ENCODE peak calls at places on chromosomes 1 and 21, in five cellular contexts. E, C, L, A and Y are unnamed samples.
A peak's percentile ranks its signal among the peaks of the same experiment; 100 is the strongest.

GRCh38 chr1:157966034-157966671 is 27.3 kb upstream of the KIRREL1 start:
- DNase-seq in L (peak; percentile 64), E (no peak), A (no peak), C (no peak), Y (no peak)

GRCh38 chr1:23914921-23915320 is 1.8 kb upstream of the CNR2 start:
- DNase-seq in L (no peak), A (no peak), C (no peak), E (no peak), Y (no peak)

GRCh38 chr1:101929343-101929742 is 67.4 kb downstream of the OLFM3 start:
- DNase-seq in E (no peak), A (no peak), L (no peak), C (no peak), Y (no peak)

GRCh38 chr21:42401164-42401563 is 2.5 kb upstream of the UBASH3A start:
- DNase-seq in L (no peak), E (no peak), A (no peak), C (no peak), Y (no peak)

GRCh38 chr1:160260436-160261382 is 1.6 kb downstream of the DCAF8 start:
- DNase-seq in E (no peak), C (peak; percentile 85), L (peak; percentile 73), A (no peak), Y (peak; percentile 75)

GRCh38 chr1:164651378-164651951 is 92.5 kb downstream of the PBX1 start:
- DNase-seq in L (no peak), C (no peak), A (no peak), E (no peak), Y (no peak)

GRCh38 chr1:107003972-107004371 is 52.5 kb upstream of the PRMT6 start:
- DNase-seq in E (no peak), L (no peak), C (no peak), A (no peak), Y (no peak)

GRCh38 chr1:101484896-101485412 is 248.1 kb downstream of the S1PR1 start:
- DNase-seq in A (no peak), E (no peak), L (no peak), C (no peak), Y (no peak)

GRCh38 chr1:241610056-241610815 is 29.9 kb downstream of the CHML start:
- DNase-seq in A (no peak), E (no peak), L (no peak), C (no peak), Y (no peak)

GRCh38 chr1:215749423-215749822 is 182.3 kb downstream of the KCTD3 start:
- DNase-seq in A (no peak), L (peak; percentile 84), E (no peak), C (peak; percentile 21), Y (peak; percentile 54)

GRCh38 chr21:16811011-16811410 is 701.8 kb upstream of the CXADR start:
- DNase-seq in L (no peak), C (peak; percentile 11), A (no peak), E (no peak), Y (no peak)

GRCh38 chr1:89065077-89065868 is at the start of gene GBP1:
- DNase-seq in L (peak; percentile 68), A (no peak), C (peak; percentile 64), E (no peak), Y (peak; percentile 68)

GRCh38 chr1:203320546-203321272 is 15.4 kb downstream of the BTG2 start:
- DNase-seq in E (no peak), A (no peak), L (peak; percentile 35), C (no peak), Y (no peak)

GRCh38 chr1:25875154-25875855 is at the start of gene PAQR7:
- DNase-seq in L (peak; percentile 67), A (peak; percentile 78), C (no peak), E (peak; percentile 80), Y (no peak)

GRCh38 chr1:169234780-169235179 is 128.3 kb downstream of the ATP1B1 start:
- DNase-seq in L (no peak), E (no peak), A (no peak), C (no peak), Y (no peak)

GRCh38 chr21:43826623-43826974 is 37.2 kb downstream of the RRP1 start:
- DNase-seq in L (no peak), E (no peak), C (no peak), A (no peak), Y (no peak)

GRCh38 chr21:43825610-43825935 is 36.2 kb downstream of the RRP1 start:
- DNase-seq in C (no peak), A (no peak), L (no peak), E (no peak), Y (no peak)

GRCh38 chr21:43827015-43827611 is 37.7 kb downstream of the RRP1 start:
- DNase-seq in C (peak; percentile 17), E (no peak), L (peak; percentile 80), A (no peak), Y (no peak)

GRCh38 chr21:43824883-43825609 is 35.7 kb downstream of the RRP1 start:
- DNase-seq in A (no peak), L (no peak), E (no peak), C (no peak), Y (no peak)

GRCh38 chr21:43825936-43826622 is 36.7 kb downstream of the RRP1 start:
- DNase-seq in C (no peak), E (no peak), A (no peak), L (no peak), Y (no peak)
- TF ChIP-seq CTCF in C (peak; percentile 13), E (peak; percentile 53), A (no peak), L (no peak), Y (peak; percentile 39)

DNA sequence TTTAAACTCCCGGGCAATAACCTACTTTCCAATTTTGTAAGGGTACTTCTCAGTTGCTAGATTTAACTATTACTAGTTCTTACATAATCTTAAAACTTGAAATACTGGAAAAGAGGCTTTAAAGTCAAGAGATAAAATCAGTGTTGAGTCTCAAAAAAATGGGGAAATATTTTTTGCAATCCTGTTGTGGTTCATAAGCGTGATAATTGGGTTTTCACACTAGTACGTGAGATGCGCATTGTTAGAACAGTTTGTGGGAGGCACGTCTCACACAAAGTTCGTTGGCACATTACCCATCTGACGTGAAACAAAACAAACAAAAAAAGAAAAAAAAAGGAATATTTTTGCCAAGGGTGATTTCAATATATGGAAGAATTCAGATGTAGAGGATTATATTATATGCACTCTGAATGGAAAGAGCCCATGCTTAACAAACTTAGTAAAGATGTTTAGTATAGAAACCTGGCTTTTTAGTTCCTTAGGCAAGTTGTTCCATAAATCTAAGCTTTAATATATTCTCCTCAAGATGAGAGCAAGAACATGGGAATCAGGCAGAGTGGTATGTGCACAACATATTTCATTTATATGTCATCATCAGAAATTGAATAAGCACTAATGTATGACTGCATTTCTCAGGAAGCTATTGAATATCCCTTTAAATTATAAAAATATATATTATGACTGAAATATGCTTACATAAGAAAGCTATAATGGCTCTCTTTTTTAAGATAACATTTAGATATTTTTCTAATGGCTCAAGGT is 73.9 kb upstream of the TNFSF4 start:
- DNase-seq in C (no peak), A (no peak), E (no peak), L (no peak), Y (no peak)
- TF ChIP-seq CTCF in C (no peak), A (no peak), E (no peak), L (no peak), Y (no peak)

DNA sequence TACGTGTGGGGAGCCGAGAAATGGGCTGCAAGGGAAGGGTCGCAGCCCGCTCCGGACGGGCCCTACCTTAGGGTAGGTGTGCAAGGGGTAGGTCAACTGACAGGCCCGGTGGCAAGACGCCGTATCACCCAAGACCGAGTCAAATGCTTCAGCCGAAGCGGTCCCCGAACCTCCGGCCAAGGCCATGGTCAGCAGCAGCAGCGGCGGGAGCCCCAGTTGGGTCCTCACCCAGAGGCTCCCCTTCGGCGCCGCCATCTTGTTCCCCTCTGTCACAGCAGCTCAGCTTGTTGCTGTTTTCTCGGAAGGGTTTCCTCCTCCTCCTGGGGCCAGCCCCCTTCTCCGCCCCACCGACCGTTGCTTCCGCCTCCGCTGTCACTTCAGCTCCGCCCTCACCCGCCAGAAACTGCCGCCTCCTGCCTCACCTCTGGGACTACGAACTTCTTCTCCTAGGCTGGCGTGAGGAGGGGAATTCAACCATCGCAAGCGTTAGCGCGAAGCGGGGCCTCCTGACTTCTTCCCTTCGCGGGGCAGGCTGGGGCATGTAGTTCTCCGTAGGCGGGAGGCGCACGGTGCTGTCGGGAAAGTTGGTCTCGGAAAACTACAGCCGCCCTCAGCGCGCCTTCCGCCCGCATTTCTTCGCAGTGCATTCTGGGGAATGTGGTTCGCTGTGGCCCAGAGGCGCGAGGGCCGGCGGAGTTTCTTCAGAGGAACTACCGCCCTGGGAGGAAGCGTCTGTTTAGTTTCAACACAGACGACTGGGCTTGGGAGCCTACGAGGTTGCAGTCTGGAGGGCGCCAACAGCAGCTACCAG is at the start of the genes TCEANC2 and TMEM59:
- DNase-seq in E (peak; percentile 98), A (peak; percentile 97), L (peak; percentile 99), C (peak; percentile 96), Y (peak; percentile 98)
- TF ChIP-seq CTCF in E (no peak), A (no peak), L (no peak), C (no peak), Y (no peak)

GRCh38 chr1:232981161-232981560 is 30.8 kb downstream of the NTPCR start:
- DNase-seq in C (no peak), L (no peak), E (no peak), A (no peak), Y (no peak)
- TF ChIP-seq CTCF in C (no peak), L (no peak), E (no peak), A (no peak), Y (no peak)

GRCh38 chr21:32562426-32562825 is 22.9 kb downstream of the TCP10L start:
- DNase-seq in L (peak; percentile 71), C (peak; percentile 72), E (no peak), A (no peak), Y (peak; percentile 57)
- TF ChIP-seq CTCF in L (peak; percentile 76), C (peak; percentile 76), E (peak; percentile 47), A (no peak), Y (peak; percentile 66)

GRCh38 chr1:213983589-213984386 is 4.0 kb upstream of the PROX1 start:
- DNase-seq in A (peak; percentile 50), L (no peak), E (no peak), C (no peak), Y (no peak)

GRCh38 chr1:213980906-213981305 is 6.9 kb upstream of the PROX1 start:
- DNase-seq in L (no peak), A (no peak), C (no peak), E (no peak), Y (no peak)

GRCh38 chr1:213982515-213982813 is 5.3 kb upstream of the PROX1 start:
- DNase-seq in E (no peak), A (no peak), L (no peak), C (no peak), Y (no peak)

GRCh38 chr1:213984387-213985180 is 3.2 kb upstream of the PROX1 start:
- DNase-seq in L (no peak), A (peak; percentile 31), C (no peak), E (no peak), Y (no peak)

GRCh38 chr1:213982814-213983588 is 4.8 kb upstream of the PROX1 start:
- DNase-seq in C (no peak), L (no peak), A (peak; percentile 86), E (no peak), Y (no peak)
- TF ChIP-seq CTCF in C (no peak), L (no peak), A (no peak), E (no peak), Y (no peak)

GRCh38 chr1:5992814-5993552 is 758 bp upstream of the NPHP4 start:
- DNase-seq in C (no peak), E (no peak), A (peak; percentile 60), L (no peak), Y (no peak)

GRCh38 chr1:5991784-5992033 is 516 bp downstream of the NPHP4 start:
- DNase-seq in C (no peak), A (no peak), L (no peak), E (no peak), Y (no peak)

GRCh38 chr1:5993553-5994510 is 1.6 kb upstream of the NPHP4 start:
- DNase-seq in C (no peak), E (no peak), A (peak; percentile 27), L (no peak), Y (no peak)

GRCh38 chr1:5990913-5991783 is 1.1 kb downstream of the NPHP4 start:
- DNase-seq in A (peak; percentile 80), E (no peak), C (no peak), L (peak; percentile 36), Y (no peak)

GRCh38 chr1:5992034-5992813 is at the start of gene NPHP4:
- DNase-seq in L (peak; percentile 100), A (peak; percentile 99), E (peak; percentile 99), C (peak; percentile 98), Y (peak; percentile 99)
- TF ChIP-seq CTCF in L (no peak), A (no peak), E (no peak), C (no peak), Y (peak; percentile 7)